ENCODE peak calls at places on chromosomes 7 and 10, in nine cellular contexts. One of them, this sample, is unnamed. For H3K27me3 and H3K36me3, the result is how much of the 10 kb centered on the place peaks cover.

GRCh38 chr7:80923211-80923612 is 4.4 kb upstream of the SEMA3C start:
- DNase-seq in esophagus muscularis mucosa: no peak
- DNase-seq in cardiac muscle cell: no peak
- DNase-seq in Peyer's patch: no peak
- DNase-seq in heart right ventricle: no peak
- DNase-seq in upper lobe of right lung: no peak
- DNase-seq in ovary: no peak
- DNase-seq in brain microvascular endothelial cell: no peak
- DNase-seq in lower lobe of right lung: no peak
- DNase-seq in this sample: no peak

GRCh38 chr7:23970193-23970592 is 260.2 kb downstream of the STK31 start:
- DNase-seq in esophagus muscularis mucosa: no peak
- DNase-seq in cardiac muscle cell: no peak
- DNase-seq in Peyer's patch: no peak
- DNase-seq in heart right ventricle: no peak
- DNase-seq in upper lobe of right lung: no peak
- DNase-seq in ovary: no peak
- DNase-seq in brain microvascular endothelial cell: no peak
- DNase-seq in lower lobe of right lung: no peak
- DNase-seq in this sample: no peak

GRCh38 chr7:135232720-135233119 is 918 bp upstream of the STRA8 start:
- DNase-seq in esophagus muscularis mucosa: no peak
- DNase-seq in cardiac muscle cell: no peak
- DNase-seq in Peyer's patch: no peak
- DNase-seq in heart right ventricle: no peak
- DNase-seq in upper lobe of right lung: no peak
- DNase-seq in ovary: no peak
- DNase-seq in brain microvascular endothelial cell: no peak
- DNase-seq in lower lobe of right lung: no peak
- DNase-seq in this sample: no peak

GRCh38 chr10:4498763-4499251 is 327.2 kb upstream of the AKR1E2 start:
- DNase-seq in esophagus muscularis mucosa: no peak
- DNase-seq in cardiac muscle cell: peak
- DNase-seq in Peyer's patch: no peak
- DNase-seq in heart right ventricle: peak
- DNase-seq in upper lobe of right lung: no peak
- DNase-seq in ovary: no peak
- DNase-seq in brain microvascular endothelial cell: peak
- DNase-seq in lower lobe of right lung: no peak
- DNase-seq in this sample: no peak

GRCh38 chr10:25068152-25069058 is 52.0 kb downstream of the THNSL1 start:
- DNase-seq in esophagus muscularis mucosa: peak
- DNase-seq in cardiac muscle cell: no peak
- DNase-seq in Peyer's patch: no peak
- DNase-seq in heart right ventricle: no peak
- DNase-seq in upper lobe of right lung: no peak
- DNase-seq in ovary: no peak
- DNase-seq in brain microvascular endothelial cell: peak
- DNase-seq in lower lobe of right lung: no peak
- DNase-seq in this sample: no peak

GRCh38 chr7:66815976-66816375 is 75.4 kb downstream of the RABGEF1 start:
- DNase-seq in esophagus muscularis mucosa: no peak
- DNase-seq in cardiac muscle cell: no peak
- DNase-seq in Peyer's patch: no peak
- DNase-seq in heart right ventricle: no peak
- DNase-seq in upper lobe of right lung: peak
- DNase-seq in ovary: no peak
- DNase-seq in brain microvascular endothelial cell: no peak
- DNase-seq in lower lobe of right lung: no peak
- DNase-seq in this sample: no peak

GRCh38 chr7:77330169-77330882 is 85.8 kb downstream of the GSAP start:
- DNase-seq in esophagus muscularis mucosa: peak
- DNase-seq in cardiac muscle cell: peak
- DNase-seq in Peyer's patch: no peak
- DNase-seq in heart right ventricle: peak
- DNase-seq in upper lobe of right lung: no peak
- DNase-seq in ovary: no peak
- DNase-seq in brain microvascular endothelial cell: no peak
- DNase-seq in lower lobe of right lung: peak
- DNase-seq in this sample: no peak

GRCh38 chr10:76350583-76350982 is 919.2 kb downstream of the LRMDA start:
- DNase-seq in esophagus muscularis mucosa: no peak
- DNase-seq in cardiac muscle cell: no peak
- DNase-seq in Peyer's patch: no peak
- DNase-seq in heart right ventricle: no peak
- DNase-seq in upper lobe of right lung: no peak
- DNase-seq in ovary: no peak
- DNase-seq in brain microvascular endothelial cell: no peak
- DNase-seq in lower lobe of right lung: no peak
- DNase-seq in this sample: no peak

GRCh38 chr7:116273283-116273917 is 63.1 kb downstream of the TES start:
- DNase-seq in esophagus muscularis mucosa: no peak
- DNase-seq in cardiac muscle cell: no peak
- DNase-seq in Peyer's patch: no peak
- DNase-seq in heart right ventricle: no peak
- DNase-seq in upper lobe of right lung: no peak
- DNase-seq in ovary: no peak
- DNase-seq in brain microvascular endothelial cell: no peak
- DNase-seq in lower lobe of right lung: no peak
- DNase-seq in this sample: no peak

GRCh38 chr10:101446071-101446470 is 92.1 kb downstream of the BTRC start:
- DNase-seq in esophagus muscularis mucosa: no peak
- DNase-seq in cardiac muscle cell: no peak
- DNase-seq in Peyer's patch: no peak
- DNase-seq in heart right ventricle: no peak
- DNase-seq in upper lobe of right lung: no peak
- DNase-seq in ovary: no peak
- DNase-seq in brain microvascular endothelial cell: no peak
- DNase-seq in lower lobe of right lung: no peak
- DNase-seq in this sample: no peak

GRCh38 chr10:12432402-12433189 is 83.2 kb downstream of the CAMK1D start:
- DNase-seq in esophagus muscularis mucosa: no peak
- DNase-seq in cardiac muscle cell: no peak
- DNase-seq in Peyer's patch: no peak
- DNase-seq in heart right ventricle: no peak
- DNase-seq in upper lobe of right lung: no peak
- DNase-seq in ovary: no peak
- DNase-seq in brain microvascular endothelial cell: no peak
- DNase-seq in lower lobe of right lung: no peak
- DNase-seq in this sample: peak

GRCh38 chr7:143391462-143392404 is 10.6 kb downstream of the ZYX start:
- DNase-seq in esophagus muscularis mucosa: no peak
- DNase-seq in cardiac muscle cell: peak
- DNase-seq in Peyer's patch: no peak
- DNase-seq in heart right ventricle: peak
- DNase-seq in upper lobe of right lung: no peak
- DNase-seq in ovary: peak
- DNase-seq in brain microvascular endothelial cell: peak
- DNase-seq in lower lobe of right lung: no peak
- DNase-seq in this sample: peak

GRCh38 chr7:461118-461452 is 58.6 kb downstream of the PDGFA start:
- DNase-seq in esophagus muscularis mucosa: no peak
- DNase-seq in cardiac muscle cell: no peak
- DNase-seq in Peyer's patch: no peak
- DNase-seq in heart right ventricle: no peak
- DNase-seq in upper lobe of right lung: no peak
- DNase-seq in ovary: no peak
- DNase-seq in brain microvascular endothelial cell: no peak
- DNase-seq in lower lobe of right lung: no peak
- DNase-seq in this sample: no peak

GRCh38 chr10:48598936-48599829 is 5.7 kb downstream of the ARHGAP22 start:
- DNase-seq in esophagus muscularis mucosa: peak
- DNase-seq in cardiac muscle cell: no peak
- DNase-seq in Peyer's patch: no peak
- DNase-seq in heart right ventricle: no peak
- DNase-seq in upper lobe of right lung: no peak
- DNase-seq in ovary: no peak
- DNase-seq in brain microvascular endothelial cell: no peak
- DNase-seq in lower lobe of right lung: no peak
- DNase-seq in this sample: no peak

GRCh38 chr10:13961853-13962252 is 368.9 kb downstream of the FRMD4A start:
- DNase-seq in esophagus muscularis mucosa: no peak
- DNase-seq in cardiac muscle cell: no peak
- DNase-seq in Peyer's patch: no peak
- DNase-seq in heart right ventricle: no peak
- DNase-seq in upper lobe of right lung: no peak
- DNase-seq in ovary: no peak
- DNase-seq in brain microvascular endothelial cell: no peak
- DNase-seq in lower lobe of right lung: no peak
- DNase-seq in this sample: no peak

GRCh38 chr10:13960603-13961002 is 370.1 kb downstream of the FRMD4A start:
- DNase-seq in esophagus muscularis mucosa: no peak
- DNase-seq in cardiac muscle cell: no peak
- DNase-seq in Peyer's patch: no peak
- DNase-seq in heart right ventricle: no peak
- DNase-seq in upper lobe of right lung: no peak
- DNase-seq in ovary: no peak
- DNase-seq in brain microvascular endothelial cell: no peak
- DNase-seq in lower lobe of right lung: no peak
- DNase-seq in this sample: no peak

GRCh38 chr10:13957856-13958255 is 371.1 kb downstream of the PRPF18 start:
- DNase-seq in esophagus muscularis mucosa: no peak
- DNase-seq in cardiac muscle cell: no peak
- DNase-seq in Peyer's patch: no peak
- DNase-seq in heart right ventricle: no peak
- DNase-seq in upper lobe of right lung: no peak
- DNase-seq in ovary: no peak
- DNase-seq in brain microvascular endothelial cell: no peak
- DNase-seq in lower lobe of right lung: no peak
- DNase-seq in this sample: no peak

GRCh38 chr10:13961096-13961495 is 369.6 kb downstream of the FRMD4A start:
- DNase-seq in esophagus muscularis mucosa: no peak
- DNase-seq in cardiac muscle cell: peak
- DNase-seq in Peyer's patch: no peak
- DNase-seq in heart right ventricle: no peak
- DNase-seq in upper lobe of right lung: no peak
- DNase-seq in ovary: no peak
- DNase-seq in brain microvascular endothelial cell: peak
- DNase-seq in lower lobe of right lung: no peak
- DNase-seq in this sample: no peak

DNA sequence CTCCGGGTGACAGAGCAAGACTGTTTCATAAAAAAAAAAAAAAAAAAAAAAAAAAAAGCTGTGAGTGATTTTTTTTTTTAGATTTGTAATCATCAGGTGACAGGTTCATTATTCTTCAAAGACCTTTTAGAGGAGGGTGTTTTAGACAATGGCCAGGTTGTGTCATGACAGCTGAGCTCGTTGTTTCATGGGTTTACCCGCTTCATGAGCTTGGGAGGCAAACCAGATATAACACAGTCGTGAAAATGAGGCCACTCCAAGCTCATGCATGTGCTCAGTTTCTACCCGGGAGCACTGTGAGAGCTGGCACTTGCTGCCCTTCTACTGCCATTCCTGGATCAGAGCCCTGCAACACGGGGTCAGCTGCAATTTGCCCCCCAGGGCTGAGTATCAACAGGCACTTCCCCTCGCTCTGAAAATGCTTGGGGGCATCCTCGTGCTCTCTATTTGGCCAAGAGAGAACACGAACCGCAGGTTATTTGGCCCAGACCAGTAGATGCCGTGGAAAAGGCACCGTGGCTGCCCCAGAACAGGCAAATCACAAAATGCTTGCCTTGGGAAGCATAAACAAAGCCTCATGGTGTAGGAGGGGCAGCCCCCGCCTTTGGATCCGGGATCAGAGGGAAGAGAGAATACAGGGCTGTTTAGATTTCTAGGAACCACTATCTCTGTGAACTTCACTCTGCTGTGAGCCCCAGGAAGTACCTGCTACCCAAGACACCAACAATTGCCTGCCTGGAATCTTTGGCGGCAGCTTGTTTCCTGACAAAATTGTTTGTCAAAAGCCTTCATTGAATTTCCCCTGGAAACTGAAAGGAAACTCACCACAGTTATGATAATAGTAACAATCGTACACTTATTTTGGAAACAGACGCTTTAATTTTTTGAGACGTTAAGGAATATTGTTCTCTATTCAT is 371.0 kb downstream of the FRMD4A start:
- DNase-seq in esophagus muscularis mucosa: no peak
- DNase-seq in cardiac muscle cell: no peak
- DNase-seq in Peyer's patch: no peak
- DNase-seq in heart right ventricle: no peak
- DNase-seq in upper lobe of right lung: no peak
- DNase-seq in ovary: peak
- DNase-seq in brain microvascular endothelial cell: no peak
- DNase-seq in lower lobe of right lung: no peak
- DNase-seq in this sample: no peak
- H3K27ac ChIP-seq in esophagus muscularis mucosa: peak
- H3K27ac ChIP-seq in cardiac muscle cell: peak
- H3K27ac ChIP-seq in Peyer's patch: no peak
- H3K27ac ChIP-seq in heart right ventricle: peak
- H3K27ac ChIP-seq in upper lobe of right lung: peak
- H3K27ac ChIP-seq in ovary: no peak
- H3K27ac ChIP-seq in brain microvascular endothelial cell: peak
- H3K27ac ChIP-seq in lower lobe of right lung: no peak
- H3K27ac ChIP-seq in this sample: no peak

GRCh38 chr7:3561908-3562307 is 260.9 kb downstream of the SDK1 start:
- DNase-seq in esophagus muscularis mucosa: no peak
- DNase-seq in cardiac muscle cell: no peak
- DNase-seq in Peyer's patch: no peak
- DNase-seq in heart right ventricle: no peak
- DNase-seq in upper lobe of right lung: no peak
- DNase-seq in ovary: no peak
- DNase-seq in brain microvascular endothelial cell: no peak
- DNase-seq in lower lobe of right lung: no peak
- DNase-seq in this sample: peak
- H3K27me3 ChIP-seq in esophagus muscularis mucosa: under half
- H3K27me3 ChIP-seq in cardiac muscle cell: under half
- H3K27me3 ChIP-seq in Peyer's patch: under half
- H3K27me3 ChIP-seq in heart right ventricle: under half
- H3K27me3 ChIP-seq in upper lobe of right lung: under half
- H3K27me3 ChIP-seq in ovary: under half
- H3K27me3 ChIP-seq in brain microvascular endothelial cell: under half
- H3K27me3 ChIP-seq in lower lobe of right lung: under half
- H3K27me3 ChIP-seq in this sample: under half

DNA sequence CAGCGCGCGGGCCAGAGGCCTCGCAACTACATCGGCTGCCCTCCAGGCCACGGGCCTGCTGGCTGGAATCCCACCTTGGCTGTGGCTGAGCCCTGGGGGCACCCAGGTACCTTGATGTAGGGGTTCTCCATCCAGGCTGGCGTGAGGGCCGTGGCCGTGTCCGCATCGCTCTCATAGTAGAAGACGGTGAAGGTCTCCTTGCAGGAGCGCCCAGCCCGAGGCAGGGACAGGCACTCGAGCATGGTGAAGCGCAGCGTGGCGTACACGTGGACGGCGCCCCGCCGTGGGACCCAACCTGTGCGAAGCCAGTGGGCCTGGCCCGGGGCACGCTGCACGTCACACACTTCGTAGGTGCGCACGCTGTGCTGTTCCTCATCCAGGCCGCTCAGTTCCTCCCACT is 3.8 kb downstream of the EPHB4 start:
- DNase-seq in esophagus muscularis mucosa: no peak
- DNase-seq in cardiac muscle cell: no peak
- DNase-seq in Peyer's patch: no peak
- DNase-seq in heart right ventricle: no peak
- DNase-seq in upper lobe of right lung: no peak
- DNase-seq in ovary: peak
- DNase-seq in brain microvascular endothelial cell: no peak
- DNase-seq in lower lobe of right lung: no peak
- DNase-seq in this sample: no peak
- H3K36me3 ChIP-seq in esophagus muscularis mucosa: half or more
- H3K36me3 ChIP-seq in cardiac muscle cell: under half
- H3K36me3 ChIP-seq in Peyer's patch: under half
- H3K36me3 ChIP-seq in heart right ventricle: half or more
- H3K36me3 ChIP-seq in upper lobe of right lung: half or more
- H3K36me3 ChIP-seq in ovary: under half
- H3K36me3 ChIP-seq in brain microvascular endothelial cell: under half
- H3K36me3 ChIP-seq in lower lobe of right lung: half or more
- H3K36me3 ChIP-seq in this sample: under half

GRCh38 chr7:17863815-17864159 is 76.5 kb downstream of the SNX13 start:
- DNase-seq in esophagus muscularis mucosa: no peak
- DNase-seq in cardiac muscle cell: no peak
- DNase-seq in Peyer's patch: no peak
- DNase-seq in heart right ventricle: no peak
- DNase-seq in upper lobe of right lung: no peak
- DNase-seq in ovary: no peak
- DNase-seq in brain microvascular endothelial cell: no peak
- DNase-seq in lower lobe of right lung: no peak
- DNase-seq in this sample: no peak
- H3K27ac ChIP-seq in esophagus muscularis mucosa: no peak
- H3K27ac ChIP-seq in cardiac muscle cell: no peak
- H3K27ac ChIP-seq in Peyer's patch: no peak
- H3K27ac ChIP-seq in heart right ventricle: no peak
- H3K27ac ChIP-seq in upper lobe of right lung: no peak
- H3K27ac ChIP-seq in ovary: no peak
- H3K27ac ChIP-seq in brain microvascular endothelial cell: no peak
- H3K27ac ChIP-seq in lower lobe of right lung: no peak
- H3K27ac ChIP-seq in this sample: no peak

This sample was measured in small intestine.